ENCODE peak calls at places on chromosomes 6 and 20, in five cellular contexts. W is endothelial cell; A is NCI-H774; M is stimulated activated CD4-positive, alpha-beta T cell treated with anti-CD3 and anti-CD28 coated beads, Interleukin-1b, Interleukin-23, amount 100 ng/mL, for 1 hour; L is cerebellar cortex. T is an unnamed sample.

GRCh38 chr6:32941412-32941784 is 570 bp upstream of the HLA-DMB start:
- DNase-seq in W (no peak), L (no peak), M (no peak), A (no peak), T (no peak)

GRCh38 chr6:14882394-14883073 is 363.3 kb upstream of the JARID2 start:
- DNase-seq in L (no peak), A (no peak), M (no peak), W (no peak), T (no peak)

GRCh38 chr6:80488190-80488589 is 381.7 kb downstream of the BCKDHB start:
- DNase-seq in W (no peak), A (no peak), L (no peak), M (no peak), T (no peak)

GRCh38 chr20:21528870-21529269 is 15.0 kb upstream of the NKX2-2 start:
- DNase-seq in L (no peak), M (no peak), W (no peak), A (no peak), T (no peak)

GRCh38 chr6:43491750-43492661 is 14.6 kb downstream of the TJAP1 start:
- DNase-seq in L (no peak), M (no peak), W (no peak), A (no peak), T (peak)

GRCh38 chr20:20737158-20737557 is 24.7 kb upstream of the RALGAPA2 start:
- DNase-seq in A (no peak), M (no peak), W (no peak), L (no peak), T (no peak)

GRCh38 chr6:165616116-165616515 is 46.9 kb downstream of the PDE10A start:
- DNase-seq in L (no peak), A (no peak), M (no peak), W (no peak), T (no peak)

GRCh38 chr20:44111712-44112335 is 75.2 kb downstream of the JPH2 start:
- DNase-seq in W (no peak), A (no peak), L (no peak), M (no peak), T (no peak)

GRCh38 chr6:57141451-57142177 is 30.5 kb upstream of the BAG2 start:
- DNase-seq in L (no peak), M (no peak), W (no peak), A (no peak), T (no peak)

GRCh38 chr20:38115205-38115604 is 49.9 kb downstream of the TGM2 start:
- DNase-seq in W (no peak), A (no peak), L (no peak), M (no peak), T (no peak)

GRCh38 chr6:159832941-159833340 is 32.9 kb downstream of the PNLDC1 start:
- DNase-seq in W (no peak), A (no peak), M (no peak), L (no peak), T (no peak)

GRCh38 chr6:149014631-149015171 is 267.9 kb downstream of the UST start:
- DNase-seq in W (no peak), M (no peak), A (no peak), L (no peak), T (no peak)

T was measured in NCI-H1092 treated with DMSO at 0.1 percent for 48 hours.